ENCODE peak calls at places on chromosomes 1 and 21, in ten cellular contexts. One of them, this sample, is unnamed.

GRCh38 chr1:160428655-160429054 is 28.3 kb downstream of the VANGL2 start:
- DNase-seq in dorsolateral prefrontal cortex: peak; percentile 58
- DNase-seq in mammary epithelial cell: peak; percentile 31
- DNase-seq in foreskin keratinocyte: peak; percentile 65
- DNase-seq in HFF-Myc: no peak
- DNase-seq in A549: peak; percentile 55
- DNase-seq in GM23338: peak; percentile 70
- DNase-seq in lower leg skin: no peak
- DNase-seq in transverse colon: peak; percentile 75
- DNase-seq in CD8-positive, alpha-beta T cell: no peak
- DNase-seq in this sample: no peak

GRCh38 chr1:58529288-58529687 is 17.2 kb downstream of the OMA1 start:
- DNase-seq in A549: no peak
- DNase-seq in GM23338: no peak
- DNase-seq in transverse colon: no peak
- DNase-seq in dorsolateral prefrontal cortex: no peak
- DNase-seq in mammary epithelial cell: no peak
- DNase-seq in HFF-Myc: no peak
- DNase-seq in CD8-positive, alpha-beta T cell: no peak
- DNase-seq in foreskin keratinocyte: no peak
- DNase-seq in lower leg skin: no peak
- DNase-seq in this sample: no peak

GRCh38 chr1:92736395-92736794 is 48.5 kb downstream of the EVI5 start:
- DNase-seq in mammary epithelial cell: peak; percentile 11
- DNase-seq in CD8-positive, alpha-beta T cell: no peak
- DNase-seq in GM23338: peak; percentile 43
- DNase-seq in HFF-Myc: no peak
- DNase-seq in dorsolateral prefrontal cortex: no peak
- DNase-seq in lower leg skin: no peak
- DNase-seq in transverse colon: no peak
- DNase-seq in foreskin keratinocyte: peak; percentile 13
- DNase-seq in A549: peak; percentile 41
- DNase-seq in this sample: no peak

GRCh38 chr21:35352066-35352770 is 303.1 kb upstream of the RUNX1 start:
- DNase-seq in GM23338: no peak
- DNase-seq in lower leg skin: no peak
- DNase-seq in foreskin keratinocyte: peak; percentile 60
- DNase-seq in HFF-Myc: no peak
- DNase-seq in CD8-positive, alpha-beta T cell: no peak
- DNase-seq in mammary epithelial cell: peak; percentile 57
- DNase-seq in transverse colon: no peak
- DNase-seq in A549: no peak
- DNase-seq in dorsolateral prefrontal cortex: no peak
- DNase-seq in this sample: peak; percentile 71

GRCh38 chr1:27356628-27357280 is 10.0 kb downstream of the MAP3K6 start:
- DNase-seq in A549: no peak
- DNase-seq in mammary epithelial cell: no peak
- DNase-seq in HFF-Myc: no peak
- DNase-seq in CD8-positive, alpha-beta T cell: no peak
- DNase-seq in lower leg skin: no peak
- DNase-seq in transverse colon: peak; percentile 87
- DNase-seq in foreskin keratinocyte: peak; percentile 28
- DNase-seq in GM23338: peak; percentile 71
- DNase-seq in dorsolateral prefrontal cortex: no peak
- DNase-seq in this sample: no peak

GRCh38 chr1:59678809-59679228 is 135.9 kb upstream of the HOOK1 start:
- DNase-seq in HFF-Myc: peak; percentile 77
- DNase-seq in GM23338: no peak
- DNase-seq in CD8-positive, alpha-beta T cell: no peak
- DNase-seq in transverse colon: no peak
- DNase-seq in foreskin keratinocyte: no peak
- DNase-seq in dorsolateral prefrontal cortex: no peak
- DNase-seq in A549: peak; percentile 32
- DNase-seq in mammary epithelial cell: peak; percentile 96
- DNase-seq in lower leg skin: no peak
- DNase-seq in this sample: peak; percentile 98

GRCh38 chr1:101262601-101263348 is 26.0 kb downstream of the S1PR1 start:
- DNase-seq in dorsolateral prefrontal cortex: no peak
- DNase-seq in CD8-positive, alpha-beta T cell: no peak
- DNase-seq in GM23338: peak; percentile 18
- DNase-seq in foreskin keratinocyte: no peak
- DNase-seq in A549: no peak
- DNase-seq in mammary epithelial cell: no peak
- DNase-seq in transverse colon: no peak
- DNase-seq in lower leg skin: no peak
- DNase-seq in HFF-Myc: no peak
- DNase-seq in this sample: no peak

GRCh38 chr1:217953922-217954321 is 322.8 kb downstream of the SPATA17 start:
- DNase-seq in dorsolateral prefrontal cortex: no peak
- DNase-seq in mammary epithelial cell: peak; percentile 83
- DNase-seq in GM23338: no peak
- DNase-seq in foreskin keratinocyte: peak; percentile 81
- DNase-seq in transverse colon: no peak
- DNase-seq in CD8-positive, alpha-beta T cell: no peak
- DNase-seq in A549: no peak
- DNase-seq in HFF-Myc: no peak
- DNase-seq in lower leg skin: no peak
- DNase-seq in this sample: no peak

GRCh38 chr1:194318790-194319280 is 1132.4 kb upstream of the B3GALT2 start:
- DNase-seq in transverse colon: no peak
- DNase-seq in foreskin keratinocyte: no peak
- DNase-seq in dorsolateral prefrontal cortex: no peak
- DNase-seq in lower leg skin: no peak
- DNase-seq in mammary epithelial cell: no peak
- DNase-seq in HFF-Myc: no peak
- DNase-seq in GM23338: no peak
- DNase-seq in A549: no peak
- DNase-seq in CD8-positive, alpha-beta T cell: no peak
- DNase-seq in this sample: no peak

GRCh38 chr1:157478030-157478429 is 74.3 kb downstream of the FCRL5 start:
- DNase-seq in HFF-Myc: no peak
- DNase-seq in mammary epithelial cell: no peak
- DNase-seq in GM23338: no peak
- DNase-seq in lower leg skin: no peak
- DNase-seq in transverse colon: no peak
- DNase-seq in CD8-positive, alpha-beta T cell: no peak
- DNase-seq in dorsolateral prefrontal cortex: no peak
- DNase-seq in A549: no peak
- DNase-seq in foreskin keratinocyte: no peak
- DNase-seq in this sample: no peak

GRCh38 chr1:21295059-21295401 is 4.8 kb upstream of the ECE1 start:
- DNase-seq in lower leg skin: no peak
- DNase-seq in mammary epithelial cell: no peak
- DNase-seq in foreskin keratinocyte: no peak
- DNase-seq in A549: no peak
- DNase-seq in transverse colon: no peak
- DNase-seq in HFF-Myc: no peak
- DNase-seq in GM23338: no peak
- DNase-seq in dorsolateral prefrontal cortex: no peak
- DNase-seq in CD8-positive, alpha-beta T cell: no peak
- DNase-seq in this sample: no peak

GRCh38 chr1:10867138-10867721 is 70.8 kb upstream of the CASZ1 start:
- DNase-seq in dorsolateral prefrontal cortex: peak; percentile 31
- DNase-seq in GM23338: peak; percentile 74
- DNase-seq in A549: peak; percentile 6
- DNase-seq in transverse colon: peak; percentile 69
- DNase-seq in mammary epithelial cell: no peak
- DNase-seq in lower leg skin: no peak
- DNase-seq in CD8-positive, alpha-beta T cell: peak; percentile 23
- DNase-seq in foreskin keratinocyte: no peak
- DNase-seq in HFF-Myc: no peak
- DNase-seq in this sample: no peak
- TF ChIP-seq CTCF in dorsolateral prefrontal cortex: peak; percentile 65
- TF ChIP-seq CTCF in GM23338: peak; percentile 57
- TF ChIP-seq CTCF in A549: peak; percentile 82
- TF ChIP-seq CTCF in transverse colon: no peak
- TF ChIP-seq CTCF in mammary epithelial cell: no peak
- TF ChIP-seq CTCF in lower leg skin: no peak
- TF ChIP-seq CTCF in CD8-positive, alpha-beta T cell: peak; percentile 74
- TF ChIP-seq CTCF in foreskin keratinocyte: peak; percentile 83
- TF ChIP-seq CTCF in HFF-Myc: no peak
- TF ChIP-seq CTCF in this sample: peak; percentile 34

GRCh38 chr1:233708416-233708815 is 94.5 kb downstream of the KCNK1 start:
- DNase-seq in GM23338: no peak
- DNase-seq in lower leg skin: no peak
- DNase-seq in CD8-positive, alpha-beta T cell: no peak
- DNase-seq in mammary epithelial cell: peak; percentile 25
- DNase-seq in foreskin keratinocyte: peak; percentile 33
- DNase-seq in transverse colon: no peak
- DNase-seq in dorsolateral prefrontal cortex: no peak
- DNase-seq in HFF-Myc: no peak
- DNase-seq in A549: no peak
- DNase-seq in this sample: no peak

GRCh38 chr1:233710031-233710430 is 96.1 kb downstream of the KCNK1 start:
- DNase-seq in lower leg skin: no peak
- DNase-seq in CD8-positive, alpha-beta T cell: no peak
- DNase-seq in mammary epithelial cell: no peak
- DNase-seq in HFF-Myc: no peak
- DNase-seq in foreskin keratinocyte: no peak
- DNase-seq in transverse colon: no peak
- DNase-seq in GM23338: no peak
- DNase-seq in dorsolateral prefrontal cortex: no peak
- DNase-seq in A549: no peak
- DNase-seq in this sample: no peak

GRCh38 chr1:233704882-233705723 is 91.2 kb downstream of the KCNK1 start:
- DNase-seq in mammary epithelial cell: no peak
- DNase-seq in A549: no peak
- DNase-seq in GM23338: no peak
- DNase-seq in HFF-Myc: no peak
- DNase-seq in transverse colon: no peak
- DNase-seq in lower leg skin: no peak
- DNase-seq in CD8-positive, alpha-beta T cell: no peak
- DNase-seq in foreskin keratinocyte: no peak
- DNase-seq in dorsolateral prefrontal cortex: no peak
- DNase-seq in this sample: no peak

GRCh38 chr1:233707906-233708292 is 94.0 kb downstream of the KCNK1 start:
- DNase-seq in HFF-Myc: peak; percentile 70
- DNase-seq in transverse colon: no peak
- DNase-seq in foreskin keratinocyte: no peak
- DNase-seq in CD8-positive, alpha-beta T cell: no peak
- DNase-seq in A549: no peak
- DNase-seq in dorsolateral prefrontal cortex: no peak
- DNase-seq in lower leg skin: no peak
- DNase-seq in mammary epithelial cell: no peak
- DNase-seq in GM23338: no peak
- DNase-seq in this sample: no peak

GRCh38 chr1:233707153-233707905 is 93.4 kb downstream of the KCNK1 start:
- DNase-seq in A549: peak; percentile 54
- DNase-seq in HFF-Myc: peak; percentile 83
- DNase-seq in dorsolateral prefrontal cortex: no peak
- DNase-seq in CD8-positive, alpha-beta T cell: no peak
- DNase-seq in lower leg skin: no peak
- DNase-seq in transverse colon: no peak
- DNase-seq in foreskin keratinocyte: peak; percentile 82
- DNase-seq in mammary epithelial cell: peak; percentile 89
- DNase-seq in GM23338: no peak
- DNase-seq in this sample: no peak
- TF ChIP-seq CTCF in A549: no peak
- TF ChIP-seq CTCF in HFF-Myc: no peak
- TF ChIP-seq CTCF in dorsolateral prefrontal cortex: no peak
- TF ChIP-seq CTCF in CD8-positive, alpha-beta T cell: no peak
- TF ChIP-seq CTCF in lower leg skin: no peak
- TF ChIP-seq CTCF in transverse colon: no peak
- TF ChIP-seq CTCF in foreskin keratinocyte: no peak
- TF ChIP-seq CTCF in mammary epithelial cell: no peak
- TF ChIP-seq CTCF in GM23338: no peak
- TF ChIP-seq CTCF in this sample: no peak

DNA sequence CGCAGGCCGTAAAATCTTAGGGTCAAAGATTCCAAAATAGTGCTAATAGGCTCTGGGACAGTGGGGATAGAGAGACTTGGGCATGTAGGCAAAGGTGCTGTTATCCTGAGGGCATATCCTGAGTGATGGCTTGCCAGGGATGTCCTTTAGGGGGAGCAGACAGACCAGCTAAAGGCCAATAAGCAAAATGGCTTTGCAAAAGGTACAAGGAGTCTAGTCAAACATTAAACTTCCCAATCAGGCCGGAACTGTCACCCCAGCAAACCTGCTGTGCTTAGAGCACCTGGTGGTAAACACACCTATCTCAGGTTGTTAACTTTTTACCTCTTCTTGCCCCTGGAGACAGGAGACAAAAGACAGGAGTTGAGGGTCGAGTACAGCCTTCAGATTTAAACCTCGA is 49.1 kb downstream of the TRABD2B start:
- DNase-seq in foreskin keratinocyte: no peak
- DNase-seq in lower leg skin: no peak
- DNase-seq in dorsolateral prefrontal cortex: no peak
- DNase-seq in A549: peak; percentile 19
- DNase-seq in GM23338: peak; percentile 71
- DNase-seq in mammary epithelial cell: peak; percentile 27
- DNase-seq in HFF-Myc: no peak
- DNase-seq in CD8-positive, alpha-beta T cell: no peak
- DNase-seq in transverse colon: no peak
- DNase-seq in this sample: no peak
- TF ChIP-seq CTCF in foreskin keratinocyte: peak; percentile 53
- TF ChIP-seq CTCF in lower leg skin: no peak
- TF ChIP-seq CTCF in dorsolateral prefrontal cortex: no peak
- TF ChIP-seq CTCF in A549: no peak
- TF ChIP-seq CTCF in GM23338: peak; percentile 86
- TF ChIP-seq CTCF in mammary epithelial cell: peak; percentile 40
- TF ChIP-seq CTCF in HFF-Myc: peak; percentile 36
- TF ChIP-seq CTCF in CD8-positive, alpha-beta T cell: no peak
- TF ChIP-seq CTCF in transverse colon: peak; percentile 24
- TF ChIP-seq CTCF in this sample: no peak

GRCh38 chr1:172323666-172324065 is 96.8 kb upstream of the C1orf105 start:
- DNase-seq in dorsolateral prefrontal cortex: no peak
- DNase-seq in CD8-positive, alpha-beta T cell: no peak
- DNase-seq in HFF-Myc: no peak
- DNase-seq in A549: no peak
- DNase-seq in transverse colon: no peak
- DNase-seq in foreskin keratinocyte: no peak
- DNase-seq in lower leg skin: no peak
- DNase-seq in mammary epithelial cell: no peak
- DNase-seq in GM23338: no peak
- DNase-seq in this sample: no peak

GRCh38 chr1:172325562-172325961 is 94.9 kb upstream of the C1orf105 start:
- DNase-seq in lower leg skin: no peak
- DNase-seq in GM23338: no peak
- DNase-seq in HFF-Myc: no peak
- DNase-seq in A549: peak; percentile 66
- DNase-seq in transverse colon: peak; percentile 21
- DNase-seq in dorsolateral prefrontal cortex: no peak
- DNase-seq in foreskin keratinocyte: peak; percentile 73
- DNase-seq in mammary epithelial cell: peak; percentile 76
- DNase-seq in CD8-positive, alpha-beta T cell: no peak
- DNase-seq in this sample: no peak

GRCh38 chr1:172320723-172321122 is 99.8 kb upstream of the C1orf105 start:
- DNase-seq in lower leg skin: no peak
- DNase-seq in HFF-Myc: no peak
- DNase-seq in dorsolateral prefrontal cortex: no peak
- DNase-seq in transverse colon: no peak
- DNase-seq in GM23338: no peak
- DNase-seq in CD8-positive, alpha-beta T cell: no peak
- DNase-seq in A549: no peak
- DNase-seq in foreskin keratinocyte: peak; percentile 1
- DNase-seq in mammary epithelial cell: no peak
- DNase-seq in this sample: no peak

GRCh38 chr1:172321429-172321828 is 99.1 kb upstream of the C1orf105 start:
- DNase-seq in CD8-positive, alpha-beta T cell: no peak
- DNase-seq in lower leg skin: no peak
- DNase-seq in HFF-Myc: peak; percentile 60
- DNase-seq in A549: peak; percentile 65
- DNase-seq in foreskin keratinocyte: peak; percentile 3
- DNase-seq in mammary epithelial cell: no peak
- DNase-seq in GM23338: no peak
- DNase-seq in transverse colon: no peak
- DNase-seq in dorsolateral prefrontal cortex: no peak
- DNase-seq in this sample: no peak

GRCh38 chr1:172322219-172323061 is 98.0 kb upstream of the C1orf105 start:
- DNase-seq in HFF-Myc: peak; percentile 95
- DNase-seq in GM23338: peak; percentile 24
- DNase-seq in foreskin keratinocyte: peak; percentile 77
- DNase-seq in dorsolateral prefrontal cortex: no peak
- DNase-seq in transverse colon: no peak
- DNase-seq in CD8-positive, alpha-beta T cell: no peak
- DNase-seq in A549: peak; percentile 92
- DNase-seq in lower leg skin: peak; percentile 45
- DNase-seq in mammary epithelial cell: peak; percentile 67
- DNase-seq in this sample: peak; percentile 72
- TF ChIP-seq CTCF in HFF-Myc: no peak
- TF ChIP-seq CTCF in GM23338: no peak
- TF ChIP-seq CTCF in foreskin keratinocyte: no peak
- TF ChIP-seq CTCF in dorsolateral prefrontal cortex: no peak
- TF ChIP-seq CTCF in transverse colon: no peak
- TF ChIP-seq CTCF in CD8-positive, alpha-beta T cell: no peak
- TF ChIP-seq CTCF in A549: no peak
- TF ChIP-seq CTCF in lower leg skin: no peak
- TF ChIP-seq CTCF in mammary epithelial cell: peak; percentile 16
- TF ChIP-seq CTCF in this sample: no peak